ENCODE peak calls at places on chromosomes 4 and X, in nine cellular contexts. W is H7, Z is aorta, Y is fibroblast of pulmonary artery, L is NT2/D1, K is heart right ventricle, C is lung, F is lower leg skin, B is cardiac muscle cell. M is an unnamed sample.

GRCh38 chr4:102642571-102643298 is 118.0 kb downstream of the MANBA start:
- DNase-seq in W (no peak), Z (no peak), Y (peak; percentile 72), L (no peak), K (no peak), C (no peak), F (no peak), B (no peak), M (peak; percentile 59)

GRCh38 chr4:100019821-100020220 is 69.7 kb upstream of the H2AZ1 start:
- DNase-seq in W (no peak), Z (no peak), Y (no peak), L (no peak), K (no peak), C (no peak), F (no peak), B (no peak), M (no peak)

GRCh38 chrX:49878834-49879655 is at the start of gene USP27X:
- DNase-seq in W (peak; percentile 83), Z (peak; percentile 92), Y (peak; percentile 88), L (peak; percentile 63), K (peak; percentile 78), C (peak; percentile 80), F (peak; percentile 92), B (peak; percentile 81), M (peak; percentile 82)

GRCh38 chrX:107716045-107716684 is 59.4 kb downstream of the TSC22D3 start:
- DNase-seq in W (peak; percentile 89), Z (peak; percentile 73), Y (peak; percentile 27), L (no peak), K (peak; percentile 24), C (no peak), F (peak; percentile 85), B (peak; percentile 71), M (peak; percentile 34)

GRCh38 chr4:184958127-184958806 is 60.0 kb upstream of the HELT start:
- DNase-seq in W (no peak), Z (peak; percentile 23), Y (no peak), L (no peak), K (no peak), C (no peak), F (no peak), B (no peak), M (no peak)

GRCh38 chrX:153769158-153769864 is 5.3 kb downstream of the PLXNB3 start:
- DNase-seq in W (peak; percentile 63), Z (peak; percentile 70), Y (no peak), L (no peak), K (peak; percentile 2), C (no peak), F (no peak), B (no peak), M (no peak)

GRCh38 chr4:38805530-38806145 is 1.0 kb upstream of the TLR1 start:
- DNase-seq in W (no peak), Z (no peak), Y (peak; percentile 62), L (no peak), K (no peak), C (peak; percentile 38), F (no peak), B (no peak), M (no peak)

GRCh38 chr4:118727360-118727759 is 42.2 kb downstream of the METTL14 start:
- DNase-seq in W (no peak), Z (no peak), Y (no peak), L (no peak), K (no peak), C (no peak), F (no peak), B (no peak), M (no peak)

GRCh38 chrX:16267431-16267830 is 100.2 kb downstream of the MAGEB17 start:
- DNase-seq in W (no peak), Z (no peak), Y (no peak), L (no peak), K (no peak), C (no peak), F (no peak), B (no peak), M (no peak)

GRCh38 chrX:107549504-107549903 is 78.8 kb upstream of the PRPS1 start:
- DNase-seq in W (no peak), Z (no peak), Y (no peak), L (no peak), K (no peak), C (no peak), F (no peak), B (no peak), M (no peak)

GRCh38 chrX:75781618-75782017 is 3.4 kb downstream of the MAGEE2 start:
- DNase-seq in W (no peak), Z (peak; percentile 78), Y (no peak), L (no peak), K (peak; percentile 39), C (no peak), F (no peak), B (no peak), M (no peak)

GRCh38 chr4:80126435-80126834 is 53.4 kb upstream of the ANTXR2 start:
- DNase-seq in W (no peak), Z (no peak), Y (no peak), L (no peak), K (no peak), C (no peak), F (no peak), B (no peak), M (no peak)

GRCh38 chr4:145352438-145353145 is 129.1 kb upstream of the SMAD1 start:
- DNase-seq in W (no peak), Z (no peak), Y (no peak), L (no peak), K (no peak), C (no peak), F (no peak), B (no peak), M (no peak)

GRCh38 chrX:56385960-56386359 is 153.8 kb downstream of the KLF8 start:
- DNase-seq in W (no peak), Z (no peak), Y (no peak), L (no peak), K (no peak), C (no peak), F (no peak), B (no peak), M (no peak)

GRCh38 chr4:87117051-87117729 is 103.2 kb downstream of the KLHL8 start:
- DNase-seq in W (peak; percentile 22), Z (no peak), Y (no peak), L (no peak), K (no peak), C (no peak), F (no peak), B (no peak), M (no peak)

GRCh38 chr4:95141376-95141775 is 383.6 kb downstream of the BMPR1B start:
- DNase-seq in W (no peak), Z (no peak), Y (no peak), L (no peak), K (no peak), C (no peak), F (no peak), B (no peak), M (no peak)

GRCh38 chrX:14899607-14900006 is 26.4 kb downstream of the MOSPD2 start:
- DNase-seq in W (peak; percentile 1), Z (no peak), Y (peak; percentile 64), L (no peak), K (no peak), C (no peak), F (no peak), B (no peak), M (peak; percentile 19)

GRCh38 chr4:56907489-56908205 is at the start of gene REST:
- DNase-seq in W (peak; percentile 94), Z (peak; percentile 92), Y (peak; percentile 67), L (peak; percentile 94), K (peak; percentile 84), C (peak; percentile 73), F (peak; percentile 96), B (peak; percentile 89), M (peak; percentile 94)

GRCh38 chrX:7233632-7234406 is 85.9 kb upstream of the PUDP start:
- DNase-seq in W (peak; percentile 28), Z (no peak), Y (peak; percentile 0), L (peak; percentile 9), K (no peak), C (no peak), F (no peak), B (no peak), M (peak; percentile 11)

GRCh38 chrX:69759921-69760625 is 144.2 kb downstream of the EDA start:
- DNase-seq in W (no peak), Z (no peak), Y (no peak), L (no peak), K (no peak), C (no peak), F (no peak), B (no peak), M (no peak)

GRCh38 chr4:49018718-49019295 is 32.7 kb downstream of the CWH43 start:
- DNase-seq in W (no peak), Z (no peak), Y (no peak), L (no peak), K (no peak), C (no peak), F (no peak), B (no peak), M (no peak)
- H3K4me3 ChIP-seq in W (no peak overlapping the region), Z (no peak overlapping the region), Y (no peak overlapping the region), L (no peak overlapping the region), K (no peak overlapping the region), C (no peak overlapping the region), F (no peak overlapping the region), B (no peak overlapping the region), M (no peak overlapping the region)

GRCh38 chrX:74578137-74578536 is 36.3 kb downstream of the RLIM start:
- DNase-seq in W (no peak), Z (no peak), Y (no peak), L (no peak), K (no peak), C (no peak), F (no peak), B (no peak), M (no peak)
- H3K4me3 ChIP-seq in W (no peak overlapping the region), Z (no peak overlapping the region), Y (no peak overlapping the region), L (no peak overlapping the region), K (no peak overlapping the region), C (no peak overlapping the region), F (no peak overlapping the region), B (no peak overlapping the region), M (no peak overlapping the region)

DNA sequence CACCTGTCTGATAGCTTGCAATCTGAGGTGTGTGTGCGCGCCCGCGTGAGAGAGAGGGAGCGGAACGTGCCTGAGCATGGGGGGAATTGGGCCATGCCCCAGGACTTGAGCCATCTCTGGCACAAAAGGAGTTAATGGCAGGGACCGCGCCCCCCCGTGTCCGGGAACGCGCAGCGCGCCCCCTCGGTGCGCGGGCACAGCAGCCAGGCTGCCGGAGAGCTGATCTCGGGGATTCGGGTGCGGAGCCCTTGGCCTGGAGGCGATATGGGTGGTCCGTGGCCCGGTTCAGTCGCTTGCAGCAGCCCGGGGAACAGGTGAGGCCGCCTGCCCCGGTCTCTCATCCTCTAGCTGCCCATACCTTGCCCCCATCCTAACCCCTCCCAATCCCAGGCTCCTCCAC is at the start of gene NLGN3:
- DNase-seq in W (peak; percentile 87), Z (no peak), Y (no peak), L (no peak), K (peak; percentile 14), C (no peak), F (no peak), B (peak; percentile 11), M (no peak)
- H3K4me3 ChIP-seq in W (peak within 1 kb of the TSS; percentile 50), Z (no peak within 1 kb of the TSS), Y (no peak within 1 kb of the TSS), L (peak within 1 kb of the TSS; percentile 45), K (no peak within 1 kb of the TSS), C (no peak within 1 kb of the TSS), F (no peak within 1 kb of the TSS), B (peak within 1 kb of the TSS; percentile 18), M (no peak within 1 kb of the TSS)

DNA sequence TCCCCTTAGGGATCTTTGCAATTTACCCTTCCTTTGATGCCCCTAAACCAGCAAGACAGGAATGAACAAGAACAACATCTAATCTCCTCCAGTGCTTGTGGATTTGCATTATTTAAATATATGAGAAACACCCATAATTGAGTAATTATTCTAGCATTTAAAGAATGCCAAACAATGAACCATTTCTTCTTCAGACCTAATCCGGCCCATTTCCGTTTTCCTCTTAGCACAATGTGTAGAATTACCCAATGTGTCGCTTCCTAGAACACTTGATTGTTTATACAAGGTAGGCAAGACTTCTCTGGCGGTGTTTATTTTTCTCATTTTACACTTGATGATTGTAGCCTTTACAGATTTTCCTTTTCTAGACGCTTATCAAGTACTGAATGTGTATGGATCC is 43.5 kb downstream of the CLDN34 start:
- DNase-seq in W (no peak), Z (no peak), Y (peak; percentile 82), L (no peak), K (no peak), C (no peak), F (no peak), B (no peak), M (peak; percentile 74)
- H3K4me3 ChIP-seq in W (no peak overlapping the region), Z (no peak overlapping the region), Y (no peak overlapping the region), L (no peak overlapping the region), K (no peak overlapping the region), C (no peak overlapping the region), F (no peak overlapping the region), B (no peak overlapping the region), M (no peak overlapping the region)

M was measured in adipocyte.